ENCODE peak calls at places on chromosomes 2 and 18, in four cellular contexts. X is HepG2, Z is GM12878, B is K562. Q is an unnamed sample.

GRCh38 chr2:233928594-233929351 is 11.6 kb downstream of the TRPM8 start:
- DNase-seq in Z (no peak), B (peak; percentile 37), X (peak; percentile 20), Q (peak; percentile 55)

GRCh38 chr2:56580242-56580641 is 396.5 kb downstream of the CCDC85A start:
- DNase-seq in B (no peak), X (no peak), Z (no peak), Q (no peak)

GRCh38 chr2:34979148-34979547 is 1376.4 kb upstream of the CRIM1 start:
- DNase-seq in X (no peak), Z (no peak), B (no peak), Q (peak; percentile 41)

GRCh38 chr18:60826346-60826745 is 453.8 kb upstream of the MC4R start:
- DNase-seq in X (peak; percentile 1), B (no peak), Z (no peak), Q (no peak)

GRCh38 chr2:147364597-147364996 is 480.2 kb upstream of the ACVR2A start:
- DNase-seq in X (no peak), Z (no peak), B (no peak), Q (no peak)

GRCh38 chr2:85001595-85001994 is 30.6 kb downstream of the KCMF1 start:
- DNase-seq in X (no peak), B (no peak), Z (no peak), Q (no peak)

GRCh38 chr2:62267687-62268086 is 71.8 kb downstream of the B3GNT2 start:
- DNase-seq in Z (no peak), B (no peak), X (no peak), Q (no peak)

GRCh38 chr18:62629031-62629430 is 86.3 kb upstream of the PHLPP1 start:
- DNase-seq in Z (no peak), X (no peak), B (no peak), Q (no peak)

GRCh38 chr18:39960545-39960944 is 1994.5 kb upstream of the PIK3C3 start:
- DNase-seq in X (no peak), Z (no peak), B (no peak), Q (no peak)

GRCh38 chr2:137706786-137707613 is 257.3 kb upstream of the HNMT start:
- DNase-seq in X (no peak), Z (no peak), B (no peak), Q (no peak)

GRCh38 chr2:201777043-201777442 is 3.7 kb downstream of the ALS2 start:
- DNase-seq in X (no peak), B (no peak), Z (no peak), Q (no peak)

GRCh38 chr2:141929331-141930252 is 201.2 kb downstream of the LRP1B start:
- DNase-seq in Z (no peak), X (no peak), B (no peak), Q (no peak)

GRCh38 chr18:48157956-48158355 is 227.5 kb upstream of the SMAD2 start:
- DNase-seq in X (no peak), B (no peak), Z (no peak), Q (no peak)

GRCh38 chr2:57160976-57161375 is 885.6 kb upstream of the VRK2 start:
- DNase-seq in B (no peak), Z (no peak), X (no peak), Q (no peak)

GRCh38 chr2:19804861-19805260 is 96.9 kb downstream of the TTC32 start:
- DNase-seq in X (no peak), Z (no peak), B (no peak), Q (no peak)

DNA sequence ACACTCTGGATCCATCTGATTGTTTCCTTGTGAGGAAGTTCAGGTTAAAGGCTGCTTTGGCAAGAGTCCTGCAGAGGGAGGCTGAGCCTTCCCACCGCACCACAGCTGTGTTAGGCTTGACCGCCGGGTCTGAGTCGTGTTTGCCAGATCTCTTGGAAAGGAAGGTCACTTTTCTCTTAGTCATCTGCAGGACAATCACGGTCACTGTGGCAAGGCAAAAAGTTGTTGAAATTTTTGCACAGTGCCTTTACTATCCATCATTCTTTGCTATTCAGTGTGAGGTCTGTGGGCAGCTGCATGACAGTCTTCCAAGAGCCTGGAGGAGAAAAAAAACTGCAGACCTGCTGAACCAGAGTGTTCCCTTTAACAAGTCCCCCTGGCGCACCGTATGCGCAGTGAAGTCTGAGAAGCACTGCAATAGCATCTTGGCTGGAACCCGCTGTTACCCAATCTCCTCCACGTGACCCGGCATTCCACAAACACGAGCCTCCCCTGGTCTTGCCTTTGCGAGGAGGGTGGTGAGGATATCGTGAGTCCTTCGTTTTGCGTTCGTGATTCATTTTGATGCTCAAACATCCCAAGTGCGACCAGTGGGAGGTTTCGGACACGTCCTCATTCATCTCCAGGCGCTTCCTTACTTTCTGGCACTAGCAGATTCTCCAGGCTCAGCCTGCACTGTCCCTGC is 23.0 kb downstream of the BIN1 start:
- DNase-seq in Z (no peak), X (no peak), B (no peak), Q (no peak)
- TF ChIP-seq MYC in Z (no peak), X (no peak), B (no peak), Q (no peak)

GRCh38 chr2:28393115-28393836 is 618 bp downstream of the FOSL2 start:
- DNase-seq in X (no peak), Z (no peak), B (peak; percentile 72), Q (no peak)
- TF ChIP-seq ESRRA in X (no peak), Z (no peak), B (no peak), Q (no peak)

DNA sequence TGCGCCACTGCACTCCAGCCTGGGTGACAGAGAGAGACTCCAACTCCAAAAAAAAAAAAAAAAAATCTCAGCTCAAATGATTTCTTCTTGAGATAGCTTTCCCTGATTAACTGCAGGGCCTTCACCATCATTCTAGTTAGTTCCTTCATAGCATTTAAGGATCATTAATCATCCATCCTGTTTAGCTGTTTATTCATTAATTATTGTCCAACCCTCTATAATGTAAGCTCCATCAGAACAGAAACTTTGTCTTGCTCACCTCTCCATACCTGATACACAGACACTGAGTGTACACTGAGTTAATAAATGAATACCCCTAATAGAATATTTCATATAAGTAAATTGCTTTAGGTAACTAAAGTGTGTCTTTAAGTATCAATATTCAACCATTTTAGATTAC is 42.2 kb upstream of the ENOSF1 start:
- DNase-seq in Z (no peak), B (no peak), X (no peak), Q (no peak)
- TF ChIP-seq MYC in Z (no peak), B (no peak), X (no peak), Q (no peak)

GRCh38 chr2:236682651-236683422 is 113.2 kb downstream of the ACKR3 start:
- DNase-seq in B (no peak), Z (no peak), X (no peak), Q (no peak)
- TF ChIP-seq ESRRA in B (no peak), Z (no peak), X (no peak), Q (no peak)